ENCODE peak calls at places on chromosome X, in five cellular contexts. One of them, this sample, is unnamed.
A peak's percentile ranks its signal among the peaks of the same experiment; 100 is the strongest.

GRCh38 chrX:28966335-28966734 is 379.1 kb downstream of the IL1RAPL1 start:
- DNase-seq in NCI-H1105: no peak
- DNase-seq in activated CD4-positive, alpha-beta T cell treated with anti-CD3 and anti-CD28 coated beads, Interleukin-2, amount 10 ng/mL, durations not matched to agents 7 days and 5 days: no peak
- DNase-seq in T-cell: no peak
- DNase-seq in mucosa of descending colon: no peak
- DNase-seq in this sample: no peak

GRCh38 chrX:110665636-110666035 is 130.0 kb downstream of the CHRDL1 start:
- DNase-seq in NCI-H1105: no peak
- DNase-seq in activated CD4-positive, alpha-beta T cell treated with anti-CD3 and anti-CD28 coated beads, Interleukin-2, amount 10 ng/mL, durations not matched to agents 7 days and 5 days: peak; percentile 14
- DNase-seq in T-cell: no peak
- DNase-seq in mucosa of descending colon: no peak
- DNase-seq in this sample: no peak

GRCh38 chrX:11406109-11406755 is 113.0 kb downstream of the AMELX start:
- DNase-seq in NCI-H1105: no peak
- DNase-seq in activated CD4-positive, alpha-beta T cell treated with anti-CD3 and anti-CD28 coated beads, Interleukin-2, amount 10 ng/mL, durations not matched to agents 7 days and 5 days: no peak
- DNase-seq in T-cell: no peak
- DNase-seq in mucosa of descending colon: no peak
- DNase-seq in this sample: no peak

GRCh38 chrX:1134976-1135375 is 77.5 kb downstream of the CRLF2 start:
- DNase-seq in NCI-H1105: no peak
- DNase-seq in activated CD4-positive, alpha-beta T cell treated with anti-CD3 and anti-CD28 coated beads, Interleukin-2, amount 10 ng/mL, durations not matched to agents 7 days and 5 days: no peak
- DNase-seq in T-cell: no peak
- DNase-seq in mucosa of descending colon: no peak
- DNase-seq in this sample: peak; percentile 52

GRCh38 chrX:370244-370962 is 16.3 kb downstream of the PPP2R3B start:
- DNase-seq in NCI-H1105: no peak
- DNase-seq in activated CD4-positive, alpha-beta T cell treated with anti-CD3 and anti-CD28 coated beads, Interleukin-2, amount 10 ng/mL, durations not matched to agents 7 days and 5 days: no peak
- DNase-seq in T-cell: no peak
- DNase-seq in mucosa of descending colon: peak; percentile 40
- DNase-seq in this sample: no peak

GRCh38 chrX:120768681-120769080 is 107.0 kb downstream of the CT47B1 start:
- DNase-seq in NCI-H1105: no peak
- DNase-seq in activated CD4-positive, alpha-beta T cell treated with anti-CD3 and anti-CD28 coated beads, Interleukin-2, amount 10 ng/mL, durations not matched to agents 7 days and 5 days: no peak
- DNase-seq in T-cell: no peak
- DNase-seq in mucosa of descending colon: no peak
- DNase-seq in this sample: no peak

GRCh38 chrX:44967221-44967620 is 94.2 kb downstream of the KDM6A start:
- DNase-seq in NCI-H1105: no peak
- DNase-seq in activated CD4-positive, alpha-beta T cell treated with anti-CD3 and anti-CD28 coated beads, Interleukin-2, amount 10 ng/mL, durations not matched to agents 7 days and 5 days: no peak
- DNase-seq in T-cell: no peak
- DNase-seq in mucosa of descending colon: no peak
- DNase-seq in this sample: no peak

GRCh38 chrX:50082741-50083140 is 118.1 kb downstream of the AKAP4 start:
- DNase-seq in NCI-H1105: no peak
- DNase-seq in activated CD4-positive, alpha-beta T cell treated with anti-CD3 and anti-CD28 coated beads, Interleukin-2, amount 10 ng/mL, durations not matched to agents 7 days and 5 days: no peak
- DNase-seq in T-cell: no peak
- DNase-seq in mucosa of descending colon: no peak
- DNase-seq in this sample: no peak

GRCh38 chrX:31889028-31889427 is 817.2 kb upstream of the FTHL17 start:
- DNase-seq in NCI-H1105: no peak
- DNase-seq in activated CD4-positive, alpha-beta T cell treated with anti-CD3 and anti-CD28 coated beads, Interleukin-2, amount 10 ng/mL, durations not matched to agents 7 days and 5 days: no peak
- DNase-seq in T-cell: no peak
- DNase-seq in mucosa of descending colon: no peak
- DNase-seq in this sample: no peak

GRCh38 chrX:15188039-15188438 is 81.8 kb downstream of the ASB9 start:
- DNase-seq in NCI-H1105: no peak
- DNase-seq in activated CD4-positive, alpha-beta T cell treated with anti-CD3 and anti-CD28 coated beads, Interleukin-2, amount 10 ng/mL, durations not matched to agents 7 days and 5 days: no peak
- DNase-seq in T-cell: no peak
- DNase-seq in mucosa of descending colon: no peak
- DNase-seq in this sample: no peak

This sample was measured in activated effector memory CD4-positive, alpha-beta T cell treated with anti-CD3 and anti-CD28 coated beads, Interleukin-2, amount 50 U/mL, for 16 hours.